ENCODE peak calls at places on chromosomes 2 and 18, in nine cellular contexts. K, M, X, D, I, A, J, V and Z are unnamed samples.

GRCh38 chr2:99602475-99602874 is 112.7 kb upstream of the REV1 start:
- DNase-seq in K (no peak), M (no peak), X (no peak), D (no peak), I (no peak), A (no peak), J (peak; percentile 67), V (no peak), Z (no peak)

GRCh38 chr18:79182047-79182713 is 113.0 kb downstream of the ATP9B start:
- DNase-seq in K (no peak), M (no peak), X (no peak), D (no peak), I (no peak), A (no peak), J (no peak), V (no peak), Z (no peak)

GRCh38 chr2:215828528-215829184 is 184.7 kb downstream of the MREG start:
- DNase-seq in K (peak; percentile 69), M (no peak), X (no peak), D (peak; percentile 39), I (peak; percentile 21), A (no peak), J (peak; percentile 53), V (peak; percentile 21), Z (peak; percentile 73)

GRCh38 chr2:70211595-70211994 is 20.8 kb upstream of the C2orf42 start:
- DNase-seq in K (no peak), M (no peak), X (no peak), D (no peak), I (no peak), A (no peak), J (no peak), V (no peak), Z (no peak)

GRCh38 chr2:153432381-153432780 is 46.2 kb downstream of the RPRM start:
- DNase-seq in K (no peak), M (no peak), X (no peak), D (no peak), I (no peak), A (no peak), J (no peak), V (no peak), Z (no peak)

GRCh38 chr2:27811768-27812167 is 40.2 kb downstream of the MRPL33 start:
- DNase-seq in K (no peak), M (no peak), X (no peak), D (no peak), I (no peak), A (no peak), J (no peak), V (no peak), Z (no peak)

GRCh38 chr2:17539993-17540812 is at the start of gene VSNL1:
- DNase-seq in K (peak; percentile 97), M (no peak), X (no peak), D (no peak), I (no peak), A (peak; percentile 75), J (peak; percentile 92), V (no peak), Z (peak; percentile 76)

GRCh38 chr2:179020156-179020750 is 29.7 kb downstream of the CCDC141 start:
- DNase-seq in K (peak; percentile 60), M (peak; percentile 21), X (no peak), D (peak; percentile 18), I (peak; percentile 30), A (no peak), J (peak; percentile 3), V (no peak), Z (peak; percentile 47)

GRCh38 chr18:22363867-22364463 is 53.8 kb downstream of the CTAGE1 start:
- DNase-seq in K (no peak), M (no peak), X (no peak), D (peak; percentile 50), I (no peak), A (no peak), J (peak; percentile 12), V (no peak), Z (no peak)

GRCh38 chr18:44178476-44178875 is 502.2 kb upstream of the SETBP1 start:
- DNase-seq in K (no peak), M (no peak), X (no peak), D (peak; percentile 6), I (no peak), A (no peak), J (no peak), V (no peak), Z (no peak)

GRCh38 chr2:113077921-113078320 is 10.2 kb downstream of the IL1F10 start:
- DNase-seq in K (no peak), M (no peak), X (no peak), D (peak; percentile 48), I (no peak), A (peak; percentile 89), J (no peak), V (no peak), Z (no peak)

GRCh38 chr2:240934701-240935100 is 28.6 kb downstream of the CROCC2 start:
- DNase-seq in K (no peak), M (no peak), X (no peak), D (no peak), I (no peak), A (no peak), J (no peak), V (no peak), Z (no peak)

GRCh38 chr18:49613741-49614151 is 51.9 kb downstream of the LIPG start:
- DNase-seq in K (no peak), M (no peak), X (no peak), D (peak; percentile 98), I (no peak), A (no peak), J (no peak), V (no peak), Z (peak; percentile 66)

GRCh38 chr2:112597537-112598322 is 13.3 kb downstream of the CHCHD5 start:
- DNase-seq in K (no peak), M (no peak), X (no peak), D (no peak), I (no peak), A (no peak), J (no peak), V (no peak), Z (no peak)

GRCh38 chr2:90209009-90209408 is 1517.5 kb downstream of the RPIA start:
- DNase-seq in K (no peak), M (no peak), X (no peak), D (no peak), I (no peak), A (no peak), J (no peak), V (no peak), Z (no peak)

GRCh38 chr2:217797170-217797569 is 205.6 kb downstream of the TNS1 start:
- DNase-seq in K (peak; percentile 41), M (no peak), X (no peak), D (no peak), I (no peak), A (no peak), J (no peak), V (no peak), Z (no peak)

GRCh38 chr2:71361631-71362030 is 30.0 kb downstream of the ZNF638 start:
- DNase-seq in K (no peak), M (no peak), X (no peak), D (no peak), I (no peak), A (no peak), J (no peak), V (no peak), Z (no peak)

GRCh38 chr2:69012310-69013122 is 463 bp upstream of the ANTXR1 start:
- DNase-seq in K (no peak), M (peak; percentile 16), X (no peak), D (peak; percentile 17), I (peak; percentile 36), A (no peak), J (peak; percentile 81), V (no peak), Z (peak; percentile 33)

GRCh38 chr2:100344433-100344832 is 22.1 kb upstream of the LONRF2 start:
- DNase-seq in K (no peak), M (no peak), X (no peak), D (no peak), I (no peak), A (no peak), J (no peak), V (no peak), Z (no peak)

GRCh38 chr2:237207641-237208040 is 122.0 kb downstream of the COPS8 start:
- DNase-seq in K (no peak), M (no peak), X (no peak), D (peak; percentile 6), I (no peak), A (no peak), J (peak; percentile 66), V (no peak), Z (no peak)

GRCh38 chr2:63846487-63846886 is 4.8 kb downstream of the UGP2 start:
- DNase-seq in K (no peak), M (no peak), X (no peak), D (no peak), I (no peak), A (no peak), J (peak; percentile 10), V (no peak), Z (no peak)

GRCh38 chr18:44541159-44541558 is 139.5 kb upstream of the SETBP1 start:
- DNase-seq in K (no peak), M (no peak), X (no peak), D (no peak), I (no peak), A (no peak), J (no peak), V (no peak), Z (no peak)

GRCh38 chr18:61998957-61999356 is 106.2 kb upstream of the RNF152 start:
- DNase-seq in K (no peak), M (no peak), X (no peak), D (no peak), I (no peak), A (no peak), J (peak; percentile 79), V (no peak), Z (no peak)

GRCh38 chr18:58887613-58887963 is 22.9 kb downstream of the ZNF532 start:
- DNase-seq in K (no peak), M (no peak), X (no peak), D (no peak), I (no peak), A (no peak), J (peak; percentile 84), V (no peak), Z (no peak)

GRCh38 chr2:6760132-6760531 is 105.6 kb downstream of the CMPK2 start:
- DNase-seq in K (no peak), M (no peak), X (no peak), D (no peak), I (no peak), A (no peak), J (no peak), V (no peak), Z (no peak)

GRCh38 chr2:25328152-25329085 is 13.3 kb downstream of the DNMT3A start:
- DNase-seq in K (no peak), M (no peak), X (no peak), D (no peak), I (no peak), A (no peak), J (no peak), V (no peak), Z (no peak)

GRCh38 chr2:192151848-192152247 is 42.9 kb downstream of the TMEFF2 start:
- DNase-seq in K (no peak), M (no peak), X (no peak), D (no peak), I (no peak), A (no peak), J (peak; percentile 17), V (no peak), Z (no peak)

GRCh38 chr2:26735096-26735495 is 29.0 kb upstream of the SLC35F6 start:
- DNase-seq in K (no peak), M (no peak), X (no peak), D (no peak), I (no peak), A (peak; percentile 14), J (peak; percentile 92), V (no peak), Z (no peak)

GRCh38 chr2:179410552-179411356 is 146.1 kb upstream of the SESTD1 start:
- DNase-seq in K (peak; percentile 59), M (no peak), X (no peak), D (peak; percentile 60), I (no peak), A (no peak), J (peak; percentile 58), V (no peak), Z (peak; percentile 72)

GRCh38 chr2:154532763-154533162 is 165.7 kb upstream of the KCNJ3 start:
- DNase-seq in K (no peak), M (no peak), X (no peak), D (no peak), I (no peak), A (no peak), J (no peak), V (no peak), Z (no peak)

GRCh38 chr2:10620481-10620880 is 69.3 kb downstream of the NOL10 start:
- DNase-seq in K (no peak), M (no peak), X (no peak), D (peak; percentile 40), I (no peak), A (peak; percentile 16), J (peak; percentile 92), V (peak; percentile 21), Z (no peak)